ENCODE peak calls at places on chromosomes 11 and 22, in ten cellular contexts. V is HepG2, H is HCT116, M is WTC11, W is A549, U is K562, X is SK-N-SH, A is endothelial cell of umbilical vein, Y is H1, C is GM12878. R is an unnamed sample.

GRCh38 chr11:31340903-31341572 is 28.5 kb downstream of the DCDC1 start:
- DNase-seq in X (peak), M (peak), C (no peak), H (peak), W (peak), V (peak), Y (peak), A (peak), U (peak), R (peak)

GRCh38 chr22:22558071-22558971 is 744 bp downstream of the PRAME start:
- DNase-seq in U (peak), A (no peak), C (no peak), X (peak), W (peak), Y (no peak), H (no peak), V (no peak), M (no peak), R (no peak)

GRCh38 chr22:36736701-36737320 is 33.3 kb upstream of the CACNG2 start:
- DNase-seq in Y (no peak), W (no peak), A (no peak), C (no peak), V (no peak), U (no peak), M (no peak), X (no peak), H (no peak), R (no peak)

GRCh38 chr11:121630041-121630440 is 177.3 kb upstream of the SORL1-AS1 start:
- DNase-seq in M (no peak), V (no peak), W (no peak), Y (no peak), X (no peak), U (no peak), H (no peak), C (no peak), A (peak), R (no peak)

GRCh38 chr11:101718406-101718805 is 134.6 kb upstream of the TRPC6 start:
- DNase-seq in H (no peak), V (no peak), Y (no peak), C (no peak), M (no peak), U (no peak), W (no peak), A (no peak), X (no peak), R (peak)

GRCh38 chr22:47195156-47195675 is 432.8 kb downstream of the TBC1D22A start:
- DNase-seq in W (no peak), Y (no peak), H (no peak), M (no peak), X (peak), A (no peak), V (no peak), C (no peak), U (no peak), R (no peak)

GRCh38 chr11:79243412-79244174 is 197.2 kb downstream of the TENM4 start:
- DNase-seq in A (no peak), U (no peak), C (no peak), W (peak), H (no peak), Y (no peak), M (no peak), X (no peak), V (no peak), R (no peak)

GRCh38 chr22:39839917-39840510 is 53.5 kb downstream of the ENTHD1 start:
- DNase-seq in A (no peak), V (no peak), H (no peak), W (no peak), M (no peak), Y (no peak), C (peak), U (peak), X (no peak), R (peak)

GRCh38 chr11:56905936-56906335 is 82.8 kb upstream of the OR5AK2 start:
- DNase-seq in W (no peak), V (no peak), X (no peak), C (no peak), A (no peak), Y (no peak), H (no peak), M (no peak), U (no peak), R (no peak)

GRCh38 chr11:124892750-124893454 is 4.8 kb downstream of the ROBO4 start:
- DNase-seq in M (no peak), C (no peak), A (peak), V (no peak), Y (no peak), H (no peak), X (peak), W (no peak), U (no peak), R (no peak)

GRCh38 chr22:29369460-29369859 is 18.9 kb downstream of the AP1B1 start:
- DNase-seq in V (no peak), X (no peak), Y (peak), M (peak), H (no peak), A (peak), C (no peak), U (no peak), W (no peak), R (peak)

GRCh38 chr22:19036523-19037273 is 85.5 kb downstream of the DGCR2 start:
- DNase-seq in H (no peak), Y (no peak), A (no peak), W (peak), M (peak), C (no peak), U (no peak), X (no peak), V (no peak), R (peak)

GRCh38 chr11:125319649-125320048 is 155.1 kb downstream of the PKNOX2 start:
- DNase-seq in W (no peak), H (no peak), U (no peak), X (no peak), A (no peak), C (no peak), V (no peak), Y (no peak), M (no peak), R (no peak)

DNA sequence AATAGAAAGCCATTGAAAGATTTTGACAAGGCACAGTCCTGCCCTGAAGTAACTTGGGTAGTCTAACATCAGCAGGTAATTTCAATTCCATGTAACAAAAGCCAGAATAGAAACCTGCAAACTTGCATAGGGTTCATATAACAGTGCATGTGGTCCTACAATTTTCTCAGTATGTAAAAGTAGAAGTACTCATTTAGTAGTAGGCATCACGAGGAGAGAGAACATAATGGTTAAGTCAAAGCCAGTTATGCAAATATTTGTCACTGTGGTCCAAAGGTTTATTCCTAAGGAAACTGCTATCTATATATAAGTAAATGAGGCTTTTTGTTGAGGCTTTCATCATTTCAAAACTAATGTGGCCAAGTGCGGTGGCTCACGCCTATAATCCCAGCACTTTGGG is 10.1 kb downstream of the ATP5MG start:
- DNase-seq in C (no peak), U (no peak), W (no peak), X (no peak), M (no peak), A (no peak), H (no peak), V (peak), Y (no peak), R (no peak)
- TF ChIP-seq MAX in C (no peak), U (no peak), W (no peak), X (no peak), M (no peak), A (no peak), H (no peak), V (no peak), Y (no peak), R (no peak)

GRCh38 chr11:118818130-118818529 is 27.2 kb upstream of the DDX6 start:
- DNase-seq in H (no peak), U (no peak), W (no peak), Y (no peak), A (no peak), X (no peak), C (no peak), V (no peak), M (no peak), R (no peak)

GRCh38 chr11:118819687-118820086 is 28.7 kb upstream of the DDX6 start:
- DNase-seq in A (no peak), H (no peak), X (no peak), U (no peak), M (no peak), V (no peak), Y (no peak), W (no peak), C (no peak), R (no peak)

GRCh38 chr11:118820412-118821357 is 29.7 kb upstream of the DDX6 start:
- DNase-seq in A (no peak), W (no peak), V (no peak), H (peak), M (peak), Y (no peak), U (no peak), C (peak), X (peak), R (no peak)
- TF ChIP-seq MAX in A (no peak), W (no peak), V (no peak), H (peak), M (no peak), Y (no peak), U (no peak), C (no peak), X (no peak), R (no peak)

GRCh38 chr11:35247428-35247827 is 108.5 kb downstream of the CD44 start:
- DNase-seq in A (no peak), Y (no peak), W (no peak), V (no peak), U (no peak), H (no peak), C (no peak), X (no peak), M (no peak), R (no peak)

GRCh38 chr11:35250631-35251030 is 111.7 kb downstream of the CD44 start:
- DNase-seq in H (no peak), V (no peak), Y (no peak), C (no peak), X (no peak), W (no peak), M (no peak), U (no peak), A (no peak), R (no peak)

GRCh38 chr11:35247863-35248262 is 108.9 kb downstream of the CD44 start:
- DNase-seq in C (no peak), M (no peak), A (no peak), H (no peak), V (no peak), X (no peak), W (no peak), U (no peak), Y (no peak), R (no peak)

GRCh38 chr11:35248558-35249323 is 109.8 kb downstream of the CD44 start:
- DNase-seq in M (no peak), A (peak), W (no peak), X (no peak), V (no peak), Y (no peak), U (no peak), C (no peak), H (no peak), R (no peak)

GRCh38 chr11:35250192-35250591 is 111.2 kb downstream of the CD44 start:
- DNase-seq in M (no peak), V (no peak), H (no peak), W (no peak), Y (no peak), U (no peak), C (no peak), X (no peak), A (no peak), R (no peak)
- TF ChIP-seq MAX in M (no peak), V (no peak), H (no peak), W (no peak), Y (no peak), U (no peak), C (no peak), X (no peak), A (no peak), R (no peak)

DNA sequence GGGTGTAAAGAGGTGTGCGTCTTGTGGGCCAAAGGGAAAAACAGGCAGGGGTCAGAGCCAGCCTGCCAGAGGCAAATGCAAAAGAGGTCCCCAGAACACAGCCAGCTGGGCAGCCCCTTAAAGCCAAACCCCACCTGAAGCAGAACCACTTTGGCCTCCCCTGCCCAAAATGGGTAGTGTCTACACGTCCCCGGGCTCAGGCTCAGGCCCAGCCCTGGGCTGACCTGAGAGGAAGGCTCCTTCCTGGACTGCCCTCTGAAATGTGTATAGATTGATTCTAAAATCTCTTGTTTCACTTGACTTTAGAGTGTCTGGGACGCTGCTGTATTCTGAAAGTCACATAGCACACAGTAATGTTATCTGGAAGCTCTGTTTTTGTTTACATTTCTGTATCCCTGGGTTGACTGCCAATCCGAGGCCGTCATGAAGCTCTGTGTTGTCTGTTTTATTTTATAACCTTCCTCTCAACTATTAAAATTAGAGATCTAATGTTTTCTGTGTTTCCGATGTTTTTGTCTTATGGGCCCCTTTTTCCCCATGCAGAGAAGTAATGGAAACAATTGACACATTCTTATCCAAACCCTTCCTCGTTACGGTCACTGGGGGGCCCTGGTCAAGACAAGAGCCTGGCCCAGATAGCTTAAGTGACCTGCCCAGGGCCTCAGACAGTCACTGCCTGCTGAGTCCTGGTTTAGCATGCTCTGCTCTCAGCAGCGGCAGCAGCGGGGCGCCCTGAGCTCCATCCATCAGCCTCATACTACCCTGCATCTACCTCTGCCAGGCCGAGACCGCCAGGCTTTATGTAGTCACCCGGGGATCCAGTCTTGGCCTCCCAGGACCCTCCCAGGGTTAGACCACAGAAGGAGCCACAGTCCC is 10.1 kb downstream of the OVOL1 start:
- DNase-seq in X (peak), M (no peak), W (no peak), V (no peak), U (no peak), C (no peak), H (no peak), Y (no peak), A (no peak), R (no peak)
- TF ChIP-seq MAX in X (no peak), M (no peak), W (no peak), V (no peak), U (no peak), C (no peak), H (no peak), Y (no peak), A (no peak), R (no peak)

DNA sequence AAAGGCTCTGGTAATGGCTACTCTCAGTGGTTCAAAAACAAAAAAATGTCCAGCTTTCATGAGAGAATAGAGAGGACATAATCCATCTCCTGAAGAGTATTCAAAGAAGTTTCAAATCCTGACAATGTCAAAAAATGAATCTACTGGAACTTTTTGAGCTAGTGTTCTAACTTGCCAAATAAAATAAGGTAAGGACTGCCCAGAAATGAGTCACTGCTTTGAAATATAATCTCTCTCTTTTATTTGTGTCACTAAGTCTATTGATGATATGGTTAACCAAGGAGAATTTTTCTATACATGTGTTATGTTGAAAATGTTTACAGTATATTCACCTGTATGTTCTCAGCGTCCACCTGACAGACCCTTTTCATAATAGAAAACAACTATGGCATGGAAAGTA is 3.4 kb downstream of the GUCY1A2 start:
- DNase-seq in U (no peak), C (no peak), A (no peak), X (no peak), W (no peak), H (no peak), M (no peak), V (no peak), Y (no peak), R (no peak)
- TF ChIP-seq MAX in U (no peak), C (no peak), A (no peak), X (no peak), W (no peak), H (no peak), M (no peak), V (no peak), Y (no peak), R (no peak)